ENCODE peak calls at places on chromosome 12, in ten cellular contexts. L is B cell; F is Caco-2; I is NCI-H2081; Q is anterior cingulate cortex; E is naive thymus-derived CD4-positive, alpha-beta T cell; N is COR-L47; W is choroid plexus epithelial cell; U is left lobe of liver; G is AG08395. M is an unnamed sample.
A peak's percentile ranks its signal among the peaks of the same experiment; 100 is the strongest.

GRCh38 chr12:50589650-50590435 is 85.1 kb downstream of the DIP2B start:
- DNase-seq in I (no peak), Q (no peak), W (peak; percentile 93), L (no peak), F (no peak), E (peak; percentile 7), G (peak; percentile 41), U (no peak), N (no peak), M (no peak)

GRCh38 chr12:65637150-65637549 is 187.1 kb upstream of the HMGA2 start:
- DNase-seq in F (no peak), I (no peak), Q (no peak), G (no peak), N (no peak), U (no peak), W (no peak), L (no peak), E (no peak), M (no peak)

GRCh38 chr12:102811125-102811737 is 105.8 kb downstream of the PAH start:
- DNase-seq in N (peak; percentile 50), E (no peak), I (peak; percentile 57), U (no peak), F (peak; percentile 43), W (peak; percentile 33), Q (no peak), G (no peak), L (peak; percentile 29), M (peak; percentile 18)

GRCh38 chr12:56258068-56258819 is at the start of gene ANKRD52:
- DNase-seq in I (peak; percentile 67), W (peak; percentile 67), G (peak; percentile 91), L (peak; percentile 95), N (peak; percentile 76), E (peak; percentile 75), U (peak; percentile 81), F (peak; percentile 50), Q (peak; percentile 76), M (peak; percentile 26)

GRCh38 chr12:67697443-67697842 is 48.9 kb downstream of the DYRK2 start:
- DNase-seq in U (no peak), I (no peak), W (no peak), G (no peak), E (peak; percentile 30), N (no peak), F (no peak), Q (no peak), L (no peak), M (no peak)

GRCh38 chr12:108807476-108807875 is 49.9 kb downstream of the SSH1 start:
- DNase-seq in U (no peak), N (no peak), Q (no peak), G (no peak), L (no peak), F (no peak), W (no peak), I (no peak), E (no peak), M (no peak)

GRCh38 chr12:70258605-70259403 is 15.6 kb downstream of the CNOT2 start:
- DNase-seq in L (no peak), G (no peak), U (no peak), I (no peak), Q (no peak), E (no peak), W (no peak), N (no peak), F (no peak), M (peak; percentile 16)

GRCh38 chr12:124399622-124400021 is 104.7 kb downstream of the RFLNA start:
- DNase-seq in G (no peak), N (no peak), E (no peak), F (no peak), Q (no peak), W (no peak), U (no peak), I (no peak), L (peak; percentile 52), M (peak; percentile 18)

GRCh38 chr12:122646568-122647220 is 56.5 kb downstream of the HCAR2 start:
- DNase-seq in Q (no peak), E (no peak), L (peak; percentile 61), U (no peak), N (no peak), I (no peak), G (peak; percentile 62), W (peak; percentile 90), F (no peak), M (no peak)

GRCh38 chr12:91099836-91100235 is 11.5 kb downstream of the LUM start:
- DNase-seq in I (no peak), W (no peak), U (no peak), G (no peak), F (no peak), Q (no peak), L (no peak), E (no peak), N (no peak), M (no peak)

GRCh38 chr12:40015360-40015759 is 90.5 kb downstream of the SLC2A13 start:
- DNase-seq in G (peak; percentile 11), L (no peak), W (no peak), Q (no peak), E (no peak), U (no peak), N (no peak), I (no peak), F (no peak), M (no peak)

GRCh38 chr12:4526923-4527546 is 11.7 kb upstream of the RAD51AP1 start:
- DNase-seq in U (no peak), E (peak; percentile 6), L (peak; percentile 16), F (no peak), N (no peak), G (peak; percentile 18), W (peak; percentile 35), I (peak; percentile 18), Q (no peak), M (peak; percentile 5)

GRCh38 chr12:54222609-54223008 is 33.8 kb upstream of the SMUG1 start:
- DNase-seq in L (no peak), G (peak; percentile 89), W (peak; percentile 88), N (no peak), E (no peak), U (no peak), Q (no peak), I (no peak), F (no peak), M (no peak)

GRCh38 chr12:126067930-126068329 is 1002.7 kb downstream of the AACS start:
- DNase-seq in U (no peak), F (no peak), E (no peak), I (no peak), N (no peak), G (no peak), Q (no peak), W (no peak), L (no peak), M (no peak)

GRCh38 chr12:31664038-31664437 is 4.5 kb downstream of the ETFBKMT start:
- DNase-seq in N (no peak), I (no peak), E (no peak), U (no peak), L (no peak), W (no peak), G (no peak), F (no peak), Q (no peak), M (peak; percentile 12)

GRCh38 chr12:123983822-123984485 is 10.9 kb downstream of the ZNF664 start:
- DNase-seq in Q (no peak), L (peak; percentile 63), F (peak; percentile 51), G (peak; percentile 67), E (peak; percentile 40), N (peak; percentile 49), U (peak; percentile 51), I (peak; percentile 42), W (peak; percentile 90), M (peak; percentile 74)

GRCh38 chr12:52837341-52837741 is 3.2 kb upstream of the KRT79 start:
- DNase-seq in Q (no peak), G (peak; percentile 81), N (no peak), I (no peak), E (no peak), L (no peak), F (no peak), W (peak; percentile 89), U (no peak), M (no peak)

GRCh38 chr12:13536219-13536910 is 339.8 kb downstream of the EMP1 start:
- DNase-seq in E (no peak), G (no peak), F (no peak), W (no peak), U (no peak), L (peak; percentile 80), Q (no peak), N (no peak), I (no peak), M (no peak)

GRCh38 chr12:12194206-12194605 is 72.6 kb downstream of the LRP6 start:
- DNase-seq in W (peak; percentile 40), U (no peak), G (no peak), N (no peak), L (no peak), F (no peak), Q (no peak), E (no peak), I (no peak), M (peak; percentile 28)

GRCh38 chr12:120316798-120317257 is 10.8 kb downstream of the PLA2G1B start:
- DNase-seq in Q (no peak), W (peak; percentile 41), L (no peak), G (no peak), E (no peak), U (peak; percentile 62), I (no peak), N (no peak), F (no peak), M (peak; percentile 45)

GRCh38 chr12:125092872-125093680 is 27.8 kb downstream of the AACS start:
- DNase-seq in G (peak; percentile 67), I (no peak), N (no peak), Q (peak; percentile 14), L (no peak), E (no peak), F (peak; percentile 78), U (no peak), W (peak; percentile 60), M (peak; percentile 92)

GRCh38 chr12:45192041-45192695 is 23.7 kb upstream of the ANO6 start:
- DNase-seq in Q (no peak), I (no peak), W (peak; percentile 77), E (no peak), F (peak; percentile 64), U (no peak), N (no peak), G (peak; percentile 43), L (no peak), M (peak; percentile 94)

GRCh38 chr12:46442723-46443122 is 70.2 kb upstream of the SLC38A2 start:
- DNase-seq in F (no peak), E (no peak), W (no peak), N (no peak), Q (no peak), I (no peak), G (no peak), L (no peak), U (no peak), M (no peak)

GRCh38 chr12:118358607-118359540 is 13.8 kb downstream of the TAOK3 start:
- DNase-seq in E (no peak), N (no peak), I (no peak), Q (no peak), U (no peak), L (no peak), G (no peak), F (no peak), W (no peak), M (no peak)

GRCh38 chr12:58916891-58917570 is 3.3 kb downstream of the LRIG3 start:
- DNase-seq in L (no peak), E (no peak), N (no peak), Q (no peak), F (no peak), U (no peak), G (peak; percentile 19), I (no peak), W (peak; percentile 86), M (no peak)

GRCh38 chr12:55659486-55660385 is 23.0 kb downstream of the OR10P1 start:
- DNase-seq in U (no peak), L (peak; percentile 50), E (no peak), F (no peak), Q (no peak), I (no peak), G (no peak), W (peak; percentile 36), N (peak; percentile 14), M (peak; percentile 27)

GRCh38 chr12:3491938-3492867 is 1.2 kb downstream of the PRMT8 start:
- DNase-seq in F (peak; percentile 61), L (peak; percentile 41), N (no peak), U (no peak), W (peak; percentile 73), E (no peak), G (peak; percentile 80), I (no peak), Q (peak; percentile 12), M (peak; percentile 2)

GRCh38 chr12:65949009-65949623 is 124.8 kb downstream of the HMGA2 start:
- DNase-seq in Q (no peak), U (no peak), L (no peak), I (no peak), F (no peak), E (no peak), N (no peak), G (no peak), W (no peak), M (no peak)